ENCODE peak calls at places on chromosomes 13 and 19, in ten cellular contexts. R, H, O, U, I, G, X, V, T and L are unnamed samples.

GRCh38 chr19:49570138-49570856 is 10.1 kb downstream of the NOSIP start:
- DNase-seq in R (peak; percentile 89), I (peak; percentile 58), V (peak; percentile 83), T (peak; percentile 90), O (no peak), X (peak; percentile 49), H (peak; percentile 60), U (peak; percentile 84), G (peak; percentile 75), L (peak; percentile 87)

GRCh38 chr19:5905072-5905778 is 553 bp downstream of the VMAC start:
- DNase-seq in I (no peak), H (no peak), T (no peak), G (no peak), O (no peak), X (no peak), V (no peak), U (no peak), R (no peak), L (no peak)

GRCh38 chr13:36275190-36276002 is 22.2 kb downstream of the CCDC169 start:
- DNase-seq in I (no peak), U (peak; percentile 21), O (no peak), T (peak; percentile 59), X (no peak), H (peak; percentile 39), V (peak; percentile 51), G (peak; percentile 58), R (peak; percentile 75), L (peak; percentile 83)

GRCh38 chr13:29849731-29850212 is 645 bp downstream of the UBL3 start:
- DNase-seq in X (peak; percentile 7), G (peak; percentile 63), R (peak; percentile 88), V (peak; percentile 72), U (no peak), I (peak; percentile 69), T (no peak), O (no peak), H (no peak), L (peak; percentile 91)

GRCh38 chr13:29423050-29423449 is 172.4 kb downstream of the SLC7A1 start:
- DNase-seq in G (no peak), R (no peak), O (no peak), V (no peak), H (no peak), X (no peak), T (no peak), U (no peak), I (no peak), L (no peak)

GRCh38 chr19:1851581-1852293 is 3.5 kb upstream of the REXO1 start:
- DNase-seq in V (no peak), R (no peak), O (no peak), H (no peak), X (peak; percentile 64), U (no peak), T (no peak), G (no peak), I (no peak), L (no peak)

GRCh38 chr13:74974234-74974879 is 507.6 kb downstream of the TBC1D4 start:
- DNase-seq in I (no peak), T (no peak), V (no peak), R (no peak), H (no peak), X (no peak), U (no peak), G (no peak), O (no peak), L (no peak)

GRCh38 chr19:1259873-1260748 is 9.0 kb upstream of the CIRBP start:
- DNase-seq in O (no peak), H (no peak), R (peak; percentile 62), T (peak; percentile 71), X (no peak), U (no peak), I (no peak), G (no peak), V (no peak), L (peak; percentile 67)

GRCh38 chr19:46718157-46718933 is 1.4 kb upstream of the PRKD2 start:
- DNase-seq in O (peak; percentile 32), V (no peak), G (no peak), I (no peak), X (peak; percentile 38), H (no peak), R (no peak), U (no peak), T (peak; percentile 89), L (peak; percentile 36)

GRCh38 chr19:42601811-42602443 is 7.2 kb upstream of the CEACAM8 start:
- DNase-seq in V (peak; percentile 44), X (no peak), G (no peak), H (no peak), I (peak; percentile 25), T (peak; percentile 25), O (no peak), U (peak; percentile 54), R (peak; percentile 49), L (peak; percentile 68)

GRCh38 chr19:28932446-28932845 is 280.5 kb downstream of the UQCRFS1 start:
- DNase-seq in X (no peak), H (no peak), T (no peak), I (no peak), O (no peak), G (no peak), U (no peak), V (no peak), R (no peak), L (no peak)